ENCODE peak calls at places on chromosome 18, in ten cellular contexts. One of them, this sample, is unnamed.

GRCh38 chr18:23377669-23378469 is 75.2 kb upstream of the RIOK3 start:
- DNase-seq in spleen: no peak
- DNase-seq in suprapubic skin: no peak
- DNase-seq in breast epithelium: no peak
- DNase-seq in stomach: no peak
- DNase-seq in prostate gland: no peak
- DNase-seq in GM12878: peak
- DNase-seq in GM23338: no peak
- DNase-seq in transverse colon: no peak
- DNase-seq in HL-60: no peak
- DNase-seq in this sample: peak

GRCh38 chr18:7904529-7904928 is 337.4 kb downstream of the PTPRM start:
- DNase-seq in spleen: no peak
- DNase-seq in suprapubic skin: no peak
- DNase-seq in breast epithelium: no peak
- DNase-seq in stomach: no peak
- DNase-seq in prostate gland: no peak
- DNase-seq in GM12878: no peak
- DNase-seq in GM23338: no peak
- DNase-seq in transverse colon: no peak
- DNase-seq in HL-60: no peak
- DNase-seq in this sample: no peak

GRCh38 chr18:13374096-13374467 is 155.5 kb downstream of the LDLRAD4 start:
- DNase-seq in spleen: no peak
- DNase-seq in suprapubic skin: no peak
- DNase-seq in breast epithelium: no peak
- DNase-seq in stomach: no peak
- DNase-seq in prostate gland: no peak
- DNase-seq in GM12878: no peak
- DNase-seq in GM23338: no peak
- DNase-seq in transverse colon: no peak
- DNase-seq in HL-60: no peak
- DNase-seq in this sample: no peak

GRCh38 chr18:5424903-5425302 is 118.9 kb downstream of the EPB41L3 start:
- DNase-seq in spleen: no peak
- DNase-seq in suprapubic skin: no peak
- DNase-seq in breast epithelium: no peak
- DNase-seq in stomach: no peak
- DNase-seq in prostate gland: no peak
- DNase-seq in GM12878: no peak
- DNase-seq in GM23338: peak
- DNase-seq in transverse colon: no peak
- DNase-seq in HL-60: peak
- DNase-seq in this sample: peak

GRCh38 chr18:77086656-77087390 is 45.8 kb downstream of the MBP start:
- DNase-seq in spleen: peak
- DNase-seq in suprapubic skin: no peak
- DNase-seq in breast epithelium: no peak
- DNase-seq in stomach: no peak
- DNase-seq in prostate gland: no peak
- DNase-seq in GM12878: no peak
- DNase-seq in GM23338: peak
- DNase-seq in transverse colon: peak
- DNase-seq in HL-60: no peak
- DNase-seq in this sample: no peak

GRCh38 chr18:77170850-77171410 is 38.3 kb upstream of the MBP start:
- DNase-seq in spleen: no peak
- DNase-seq in suprapubic skin: no peak
- DNase-seq in breast epithelium: no peak
- DNase-seq in stomach: no peak
- DNase-seq in prostate gland: no peak
- DNase-seq in GM12878: no peak
- DNase-seq in GM23338: no peak
- DNase-seq in transverse colon: no peak
- DNase-seq in HL-60: no peak
- DNase-seq in this sample: no peak

GRCh38 chr18:77526962-77527361 is 277.3 kb downstream of the GALR1 start:
- DNase-seq in spleen: no peak
- DNase-seq in suprapubic skin: no peak
- DNase-seq in breast epithelium: no peak
- DNase-seq in stomach: no peak
- DNase-seq in prostate gland: no peak
- DNase-seq in GM12878: no peak
- DNase-seq in GM23338: no peak
- DNase-seq in transverse colon: no peak
- DNase-seq in HL-60: no peak
- DNase-seq in this sample: no peak

GRCh38 chr18:31482051-31482450 is 15.9 kb upstream of the DSG2 start:
- DNase-seq in spleen: no peak
- DNase-seq in suprapubic skin: no peak
- DNase-seq in breast epithelium: no peak
- DNase-seq in stomach: no peak
- DNase-seq in prostate gland: peak
- DNase-seq in GM12878: no peak
- DNase-seq in GM23338: no peak
- DNase-seq in transverse colon: no peak
- DNase-seq in HL-60: no peak
- DNase-seq in this sample: no peak

GRCh38 chr18:48698707-48699106 is 159.9 kb downstream of the CTIF start:
- DNase-seq in spleen: no peak
- DNase-seq in suprapubic skin: no peak
- DNase-seq in breast epithelium: no peak
- DNase-seq in stomach: no peak
- DNase-seq in prostate gland: no peak
- DNase-seq in GM12878: no peak
- DNase-seq in GM23338: no peak
- DNase-seq in transverse colon: no peak
- DNase-seq in HL-60: no peak
- DNase-seq in this sample: no peak

GRCh38 chr18:55440988-55441387 is 147.0 kb downstream of the TCF4 start:
- DNase-seq in spleen: no peak
- DNase-seq in suprapubic skin: no peak
- DNase-seq in breast epithelium: no peak
- DNase-seq in stomach: no peak
- DNase-seq in prostate gland: no peak
- DNase-seq in GM12878: no peak
- DNase-seq in GM23338: no peak
- DNase-seq in transverse colon: no peak
- DNase-seq in HL-60: no peak
- DNase-seq in this sample: no peak

GRCh38 chr18:10015288-10015701 is 101.5 kb downstream of the VAPA start:
- DNase-seq in spleen: no peak
- DNase-seq in suprapubic skin: no peak
- DNase-seq in breast epithelium: no peak
- DNase-seq in stomach: no peak
- DNase-seq in prostate gland: no peak
- DNase-seq in GM12878: no peak
- DNase-seq in GM23338: no peak
- DNase-seq in transverse colon: no peak
- DNase-seq in HL-60: no peak
- DNase-seq in this sample: no peak

GRCh38 chr18:55502346-55502710 is 85.7 kb downstream of the TCF4 start:
- DNase-seq in spleen: no peak
- DNase-seq in suprapubic skin: no peak
- DNase-seq in breast epithelium: no peak
- DNase-seq in stomach: no peak
- DNase-seq in prostate gland: no peak
- DNase-seq in GM12878: no peak
- DNase-seq in GM23338: no peak
- DNase-seq in transverse colon: no peak
- DNase-seq in HL-60: no peak
- DNase-seq in this sample: no peak

GRCh38 chr18:79847606-79848293 is 50.0 kb downstream of the KCNG2 start:
- DNase-seq in spleen: peak
- DNase-seq in suprapubic skin: no peak
- DNase-seq in breast epithelium: no peak
- DNase-seq in stomach: no peak
- DNase-seq in prostate gland: no peak
- DNase-seq in GM12878: no peak
- DNase-seq in GM23338: no peak
- DNase-seq in transverse colon: no peak
- DNase-seq in HL-60: no peak
- DNase-seq in this sample: no peak

GRCh38 chr18:62526098-62527025 is 3.5 kb downstream of the ZCCHC2 start:
- DNase-seq in spleen: peak
- DNase-seq in suprapubic skin: peak
- DNase-seq in breast epithelium: no peak
- DNase-seq in stomach: peak
- DNase-seq in prostate gland: peak
- DNase-seq in GM12878: peak
- DNase-seq in GM23338: peak
- DNase-seq in transverse colon: peak
- DNase-seq in HL-60: peak
- DNase-seq in this sample: peak

GRCh38 chr18:62525611-62526010 is 2.8 kb downstream of the ZCCHC2 start:
- DNase-seq in spleen: no peak
- DNase-seq in suprapubic skin: no peak
- DNase-seq in breast epithelium: no peak
- DNase-seq in stomach: no peak
- DNase-seq in prostate gland: no peak
- DNase-seq in GM12878: no peak
- DNase-seq in GM23338: no peak
- DNase-seq in transverse colon: no peak
- DNase-seq in HL-60: no peak
- DNase-seq in this sample: no peak

GRCh38 chr18:62523255-62523588 is 397 bp downstream of the ZCCHC2 start:
- DNase-seq in spleen: no peak
- DNase-seq in suprapubic skin: no peak
- DNase-seq in breast epithelium: no peak
- DNase-seq in stomach: no peak
- DNase-seq in prostate gland: no peak
- DNase-seq in GM12878: no peak
- DNase-seq in GM23338: peak
- DNase-seq in transverse colon: no peak
- DNase-seq in HL-60: no peak
- DNase-seq in this sample: no peak

GRCh38 chr18:62523631-62524442 is 1.0 kb downstream of the ZCCHC2 start:
- DNase-seq in spleen: peak
- DNase-seq in suprapubic skin: peak
- DNase-seq in breast epithelium: peak
- DNase-seq in stomach: peak
- DNase-seq in prostate gland: peak
- DNase-seq in GM12878: no peak
- DNase-seq in GM23338: peak
- DNase-seq in transverse colon: peak
- DNase-seq in HL-60: no peak
- DNase-seq in this sample: no peak

GRCh38 chr18:62524443-62525200 is 1.8 kb downstream of the ZCCHC2 start:
- DNase-seq in spleen: peak
- DNase-seq in suprapubic skin: peak
- DNase-seq in breast epithelium: peak
- DNase-seq in stomach: peak
- DNase-seq in prostate gland: peak
- DNase-seq in GM12878: no peak
- DNase-seq in GM23338: peak
- DNase-seq in transverse colon: peak
- DNase-seq in HL-60: no peak
- DNase-seq in this sample: no peak
- TF ChIP-seq POLR2AphosphoS5 in spleen: peak
- TF ChIP-seq POLR2AphosphoS5 in suprapubic skin: no peak
- TF ChIP-seq POLR2AphosphoS5 in breast epithelium: peak
- TF ChIP-seq POLR2AphosphoS5 in stomach: peak
- TF ChIP-seq POLR2AphosphoS5 in prostate gland: peak
- TF ChIP-seq POLR2AphosphoS5 in GM12878: no peak
- TF ChIP-seq POLR2AphosphoS5 in GM23338: no peak
- TF ChIP-seq POLR2AphosphoS5 in transverse colon: peak
- TF ChIP-seq POLR2AphosphoS5 in HL-60: peak
- TF ChIP-seq POLR2AphosphoS5 in this sample: no peak

DNA sequence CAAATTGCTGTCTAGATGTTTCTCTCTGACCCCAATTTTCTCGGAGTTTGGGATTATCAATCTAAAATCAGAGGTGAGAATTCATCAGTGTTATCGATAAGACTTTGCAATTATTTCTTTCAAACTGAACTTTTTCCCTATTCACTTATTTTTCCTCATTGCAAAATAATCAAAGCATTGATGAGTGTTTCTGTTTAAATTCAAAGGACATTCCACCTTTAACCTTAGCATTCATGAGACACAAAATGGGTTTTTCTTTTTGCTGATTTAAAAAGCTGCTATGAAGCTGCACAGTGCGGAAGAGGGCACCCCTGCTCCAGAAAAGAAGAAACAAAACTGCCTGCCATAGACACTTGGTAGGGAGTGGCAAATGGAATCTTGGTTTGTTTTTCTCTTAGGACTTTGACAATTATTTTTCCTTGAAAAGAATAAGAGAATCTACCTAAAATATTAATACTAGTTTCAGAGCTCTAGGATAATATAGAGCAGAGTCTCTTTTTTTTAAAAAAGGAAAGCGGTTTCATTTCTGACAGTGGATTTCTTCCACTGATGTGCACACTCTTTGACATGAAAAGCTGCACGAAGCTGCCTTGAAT is 203.4 kb downstream of the TGIF1 start:
- DNase-seq in spleen: no peak
- DNase-seq in suprapubic skin: no peak
- DNase-seq in breast epithelium: no peak
- DNase-seq in stomach: no peak
- DNase-seq in prostate gland: no peak
- DNase-seq in GM12878: no peak
- DNase-seq in GM23338: no peak
- DNase-seq in transverse colon: no peak
- DNase-seq in HL-60: no peak
- DNase-seq in this sample: no peak
- TF ChIP-seq POLR2AphosphoS5 in spleen: no peak
- TF ChIP-seq POLR2AphosphoS5 in suprapubic skin: no peak
- TF ChIP-seq POLR2AphosphoS5 in breast epithelium: no peak
- TF ChIP-seq POLR2AphosphoS5 in stomach: no peak
- TF ChIP-seq POLR2AphosphoS5 in prostate gland: no peak
- TF ChIP-seq POLR2AphosphoS5 in GM12878: no peak
- TF ChIP-seq POLR2AphosphoS5 in GM23338: no peak
- TF ChIP-seq POLR2AphosphoS5 in transverse colon: no peak
- TF ChIP-seq POLR2AphosphoS5 in HL-60: no peak
- TF ChIP-seq POLR2AphosphoS5 in this sample: no peak

DNA sequence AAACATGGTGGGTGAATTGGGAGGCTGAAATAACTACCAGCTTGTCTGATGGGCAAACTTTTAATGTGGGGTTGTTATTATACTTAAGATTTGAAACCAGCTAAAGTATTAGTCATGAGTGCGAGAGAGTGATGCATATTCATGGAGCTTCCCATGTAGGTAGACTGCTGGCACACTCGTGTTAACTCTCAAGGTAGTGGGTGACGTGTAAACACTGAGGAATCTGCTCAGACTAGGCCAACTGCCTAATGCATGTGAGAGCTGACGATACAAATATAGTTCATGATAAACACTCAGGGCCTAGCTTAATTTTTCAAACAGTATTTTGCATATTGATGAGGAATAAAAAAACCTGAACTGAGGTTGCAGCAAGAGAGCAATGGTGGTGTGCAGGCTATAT is 1165.7 kb upstream of the PIK3C3 start:
- DNase-seq in spleen: no peak
- DNase-seq in suprapubic skin: no peak
- DNase-seq in breast epithelium: no peak
- DNase-seq in stomach: no peak
- DNase-seq in prostate gland: no peak
- DNase-seq in GM12878: no peak
- DNase-seq in GM23338: no peak
- DNase-seq in transverse colon: no peak
- DNase-seq in HL-60: no peak
- DNase-seq in this sample: no peak
- TF ChIP-seq POLR2AphosphoS5 in spleen: no peak
- TF ChIP-seq POLR2AphosphoS5 in suprapubic skin: no peak
- TF ChIP-seq POLR2AphosphoS5 in breast epithelium: no peak
- TF ChIP-seq POLR2AphosphoS5 in stomach: no peak
- TF ChIP-seq POLR2AphosphoS5 in prostate gland: no peak
- TF ChIP-seq POLR2AphosphoS5 in GM12878: no peak
- TF ChIP-seq POLR2AphosphoS5 in GM23338: no peak
- TF ChIP-seq POLR2AphosphoS5 in transverse colon: no peak
- TF ChIP-seq POLR2AphosphoS5 in HL-60: no peak
- TF ChIP-seq POLR2AphosphoS5 in this sample: no peak

GRCh38 chr18:21914739-21915319 is 174.2 kb downstream of the MIB1 start:
- DNase-seq in spleen: no peak
- DNase-seq in suprapubic skin: no peak
- DNase-seq in breast epithelium: no peak
- DNase-seq in stomach: no peak
- DNase-seq in prostate gland: no peak
- DNase-seq in GM12878: no peak
- DNase-seq in GM23338: peak
- DNase-seq in transverse colon: peak
- DNase-seq in HL-60: no peak
- DNase-seq in this sample: peak
- TF ChIP-seq POLR2AphosphoS5 in spleen: no peak
- TF ChIP-seq POLR2AphosphoS5 in suprapubic skin: no peak
- TF ChIP-seq POLR2AphosphoS5 in breast epithelium: no peak
- TF ChIP-seq POLR2AphosphoS5 in stomach: no peak
- TF ChIP-seq POLR2AphosphoS5 in prostate gland: no peak
- TF ChIP-seq POLR2AphosphoS5 in GM12878: no peak
- TF ChIP-seq POLR2AphosphoS5 in GM23338: no peak
- TF ChIP-seq POLR2AphosphoS5 in transverse colon: no peak
- TF ChIP-seq POLR2AphosphoS5 in HL-60: no peak
- TF ChIP-seq POLR2AphosphoS5 in this sample: no peak